ENCODE peak calls at places on chromosomes 13 and 19, in ten cellular contexts. C, P, U, T, Z, J, R, I, Q and W are unnamed samples.

GRCh38 chr19:2381151-2381822 is 21.2 kb downstream of the TMPRSS9 start:
- DNase-seq in Q (no peak), C (no peak), T (peak; percentile 86), P (peak; percentile 9), R (peak; percentile 72), Z (peak; percentile 43), I (no peak), J (no peak), U (no peak), W (no peak)

GRCh38 chr13:90787007-90787406 is 560.5 kb upstream of the MIR17HG start:
- DNase-seq in Z (no peak), P (no peak), I (peak; percentile 6), U (no peak), Q (no peak), J (no peak), C (no peak), R (no peak), T (no peak), W (no peak)

GRCh38 chr19:44662686-44663085 is 8.6 kb upstream of the CEACAM19 start:
- DNase-seq in Q (no peak), P (peak; percentile 43), T (no peak), Z (no peak), U (peak; percentile 66), C (no peak), R (peak; percentile 74), J (no peak), I (no peak), W (no peak)

GRCh38 chr19:40231544-40232424 is 5.3 kb upstream of the CCNP start:
- DNase-seq in J (no peak), Z (peak; percentile 36), C (no peak), R (no peak), Q (no peak), P (peak; percentile 59), T (no peak), I (peak; percentile 47), U (peak; percentile 51), W (no peak)

GRCh38 chr19:13906525-13906904 is 514 bp downstream of the CC2D1A start:
- DNase-seq in P (no peak), C (peak; percentile 34), Z (no peak), J (peak; percentile 35), Q (peak; percentile 75), I (peak; percentile 9), T (no peak), R (no peak), U (no peak), W (no peak)

GRCh38 chr19:2226051-2226839 is 9.9 kb downstream of the PLEKHJ1 start:
- DNase-seq in I (no peak), U (no peak), J (no peak), R (no peak), Z (no peak), P (no peak), Q (no peak), T (no peak), C (no peak), W (no peak)

GRCh38 chr13:79246575-79246949 is 159.5 kb downstream of the RBM26 start:
- DNase-seq in U (no peak), I (no peak), C (no peak), Z (no peak), R (no peak), Q (no peak), T (no peak), P (no peak), J (no peak), W (no peak)

GRCh38 chr13:72125561-72125960 is 258.6 kb upstream of the DACH1 start:
- DNase-seq in I (peak; percentile 15), C (no peak), Q (no peak), U (no peak), R (no peak), T (no peak), P (peak; percentile 21), Z (no peak), J (no peak), W (no peak)

GRCh38 chr19:3580156-3580955 is 4.9 kb upstream of the GIPC3 start:
- DNase-seq in U (peak; percentile 92), R (peak; percentile 97), C (no peak), I (peak; percentile 95), Z (no peak), Q (no peak), T (no peak), J (no peak), P (peak; percentile 98), W (no peak)

GRCh38 chr13:35164324-35164932 is 222.4 kb downstream of the NBEA start:
- DNase-seq in Q (no peak), U (peak; percentile 27), Z (peak; percentile 46), T (no peak), C (no peak), R (peak; percentile 38), P (peak; percentile 41), I (peak; percentile 28), J (no peak), W (no peak)

GRCh38 chr19:49210108-49210900 is 52.7 kb downstream of the TRPM4 start:
- DNase-seq in Z (peak; percentile 94), I (no peak), Q (peak; percentile 73), C (peak; percentile 64), R (peak; percentile 18), T (no peak), J (peak; percentile 45), U (no peak), P (peak; percentile 24), W (peak; percentile 85)